ENCODE peak calls at places on chromosome 1, in nine cellular contexts. G is IMR-90; H is mammary epithelial cell; C is heart right ventricle; M is CD4-positive, alpha-beta T cell; L is HFF-Myc; W is bronchial epithelial cell; O is fibroblast of pulmonary artery; B is uterus. J is an unnamed sample.

GRCh38 chr1:206505702-206506375 is 1.5 kb upstream of the RASSF5 start:
- DNase-seq in G (peak), H (no peak), C (no peak), M (no peak), L (no peak), W (no peak), O (peak), B (no peak), J (no peak)

GRCh38 chr1:46186076-46186475 is 9.8 kb upstream of the P3R3URF start:
- DNase-seq in G (no peak), H (no peak), C (no peak), M (no peak), L (no peak), W (no peak), O (no peak), B (no peak), J (no peak)

GRCh38 chr1:44721521-44722361 is 9.2 kb downstream of the RNU5D-1 start:
- DNase-seq in G (peak), H (peak), C (no peak), M (peak), L (peak), W (peak), O (peak), B (peak), J (no peak)

GRCh38 chr1:119711804-119712341 is at the start of gene PHGDH:
- DNase-seq in G (peak), H (peak), C (peak), M (peak), L (peak), W (peak), O (peak), B (peak), J (peak)

GRCh38 chr1:114559356-114559755 is 22.1 kb downstream of the BCAS2 start:
- DNase-seq in G (no peak), H (no peak), C (no peak), M (no peak), L (no peak), W (no peak), O (no peak), B (no peak), J (no peak)

GRCh38 chr1:62964141-62964540 is 180.2 kb downstream of the ATG4C start:
- DNase-seq in G (no peak), H (no peak), C (no peak), M (no peak), L (no peak), W (no peak), O (no peak), B (no peak), J (no peak)

GRCh38 chr1:12554521-12555305 is 63.3 kb downstream of the DHRS3 start:
- DNase-seq in G (no peak), H (no peak), C (no peak), M (no peak), L (no peak), W (no peak), O (no peak), B (no peak), J (no peak)

GRCh38 chr1:247964933-247965332 is at the start of gene OR2AK2:
- DNase-seq in G (no peak), H (no peak), C (no peak), M (no peak), L (no peak), W (no peak), O (no peak), B (no peak), J (no peak)

GRCh38 chr1:207155018-207155417 is 51.0 kb downstream of the C4BPA start:
- DNase-seq in G (no peak), H (no peak), C (no peak), M (no peak), L (no peak), W (peak), O (no peak), B (no peak), J (no peak)

GRCh38 chr1:114154146-114154962 is 685 bp upstream of the SYT6 start:
- DNase-seq in G (no peak), H (no peak), C (no peak), M (no peak), L (no peak), W (no peak), O (peak), B (no peak), J (no peak)

GRCh38 chr1:233424727-233425222 is 97.3 kb downstream of the MAP3K21 start:
- DNase-seq in G (no peak), H (no peak), C (no peak), M (no peak), L (no peak), W (peak), O (peak), B (no peak), J (no peak)

GRCh38 chr1:99004270-99005141 is at the start of gene PLPPR5:
- DNase-seq in G (peak), H (no peak), C (peak), M (peak), L (no peak), W (no peak), O (peak), B (no peak), J (peak)

GRCh38 chr1:93489756-93490155 is 41.8 kb downstream of the FNBP1L start:
- DNase-seq in G (peak), H (peak), C (no peak), M (no peak), L (no peak), W (no peak), O (no peak), B (no peak), J (no peak)

GRCh38 chr1:43058545-43059360 is 100.1 kb upstream of the SLC2A1 start:
- DNase-seq in G (peak), H (peak), C (no peak), M (no peak), L (no peak), W (peak), O (peak), B (no peak), J (no peak)

GRCh38 chr1:178143730-178144343 is 49.9 kb downstream of the RASAL2 start:
- DNase-seq in G (peak), H (peak), C (no peak), M (no peak), L (no peak), W (peak), O (no peak), B (no peak), J (no peak)

GRCh38 chr1:183022202-183023145 is 746 bp upstream of the LAMC1 start:
- DNase-seq in G (peak), H (peak), C (peak), M (no peak), L (peak), W (peak), O (peak), B (peak), J (peak)

GRCh38 chr1:160128636-160129035 is 13.1 kb downstream of the ATP1A2 start:
- DNase-seq in G (no peak), H (no peak), C (no peak), M (no peak), L (no peak), W (no peak), O (no peak), B (no peak), J (no peak)

GRCh38 chr1:216723274-216723780 is at the start of gene ESRRG:
- DNase-seq in G (peak), H (no peak), C (peak), M (no peak), L (no peak), W (peak), O (no peak), B (no peak), J (peak)

GRCh38 chr1:27647328-27647727 is 12.3 kb upstream of the FGR start:
- DNase-seq in G (no peak), H (no peak), C (no peak), M (no peak), L (no peak), W (no peak), O (no peak), B (no peak), J (no peak)

GRCh38 chr1:162571696-162572095 is 10.2 kb downstream of the UAP1 start:
- DNase-seq in G (no peak), H (no peak), C (no peak), M (no peak), L (no peak), W (no peak), O (no peak), B (no peak), J (no peak)

GRCh38 chr1:6624712-6625578 is at the start of gene THAP3:
- DNase-seq in G (peak), H (peak), C (peak), M (peak), L (peak), W (peak), O (peak), B (peak), J (peak)

GRCh38 chr1:156262461-156263287 is 14.8 kb upstream of the PAQR6 start:
- DNase-seq in G (peak), H (peak), C (no peak), M (no peak), L (no peak), W (peak), O (peak), B (no peak), J (no peak)

GRCh38 chr1:55931272-55931940 is 648.0 kb downstream of the PLPP3 start:
- DNase-seq in G (peak), H (peak), C (peak), M (no peak), L (no peak), W (peak), O (peak), B (peak), J (no peak)

GRCh38 chr1:162835157-162835899 is 25.6 kb downstream of the CCDC190 start:
- DNase-seq in G (peak), H (no peak), C (no peak), M (no peak), L (no peak), W (no peak), O (peak), B (no peak), J (no peak)

GRCh38 chr1:3135746-3136455 is 66.9 kb downstream of the PRDM16 start:
- DNase-seq in G (no peak), H (no peak), C (no peak), M (no peak), L (no peak), W (no peak), O (no peak), B (no peak), J (no peak)

GRCh38 chr1:3134378-3135072 is 65.5 kb downstream of the PRDM16 start:
- DNase-seq in G (no peak), H (no peak), C (no peak), M (no peak), L (no peak), W (no peak), O (no peak), B (no peak), J (no peak)

GRCh38 chr1:3133671-3134070 is 64.7 kb downstream of the PRDM16 start:
- DNase-seq in G (no peak), H (no peak), C (no peak), M (no peak), L (no peak), W (peak), O (peak), B (no peak), J (no peak)

GRCh38 chr1:3136532-3136931 is 67.5 kb downstream of the PRDM16 start:
- DNase-seq in G (no peak), H (no peak), C (no peak), M (no peak), L (no peak), W (no peak), O (no peak), B (no peak), J (no peak)

DNA sequence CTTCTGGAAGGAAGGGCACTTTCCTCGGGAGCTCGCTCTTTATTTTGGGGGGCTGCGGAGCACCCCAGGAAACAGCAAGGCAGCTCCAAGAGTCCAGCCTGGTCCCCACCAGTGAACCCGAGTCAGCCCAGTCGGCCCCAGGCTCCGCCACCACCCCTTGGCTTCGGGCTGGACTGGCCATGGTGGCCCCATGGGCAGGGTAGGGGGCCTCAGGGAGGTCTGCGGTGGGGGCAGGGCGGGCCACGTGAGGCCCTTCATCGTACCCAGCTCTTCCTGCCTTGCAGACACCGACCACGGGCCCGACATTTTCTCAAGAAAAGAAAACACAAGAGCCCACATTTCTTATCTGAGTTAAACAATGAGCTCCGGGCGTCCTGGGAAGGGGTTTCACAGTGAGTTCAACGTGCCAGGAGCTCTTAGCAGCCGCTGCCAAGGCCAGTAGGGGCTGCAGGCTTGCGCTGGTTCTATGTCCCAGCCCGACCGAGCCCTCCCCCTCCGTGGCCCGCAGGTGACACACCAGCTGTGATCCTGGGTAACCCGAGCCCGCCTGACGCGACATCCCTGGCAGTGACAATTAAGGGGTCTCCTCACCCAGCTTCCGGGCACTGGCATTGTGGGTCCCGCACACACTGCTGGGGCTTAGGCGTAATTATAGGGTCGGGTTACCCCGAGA is 66.2 kb downstream of the PRDM16 start:
- DNase-seq in G (no peak), H (no peak), C (no peak), M (no peak), L (no peak), W (no peak), O (no peak), B (no peak), J (no peak)
- TF ChIP-seq CTCF in G (no peak), H (no peak), C (no peak), M (no peak), L (no peak), W (no peak), O (no peak), B (no peak), J (no peak)

DNA sequence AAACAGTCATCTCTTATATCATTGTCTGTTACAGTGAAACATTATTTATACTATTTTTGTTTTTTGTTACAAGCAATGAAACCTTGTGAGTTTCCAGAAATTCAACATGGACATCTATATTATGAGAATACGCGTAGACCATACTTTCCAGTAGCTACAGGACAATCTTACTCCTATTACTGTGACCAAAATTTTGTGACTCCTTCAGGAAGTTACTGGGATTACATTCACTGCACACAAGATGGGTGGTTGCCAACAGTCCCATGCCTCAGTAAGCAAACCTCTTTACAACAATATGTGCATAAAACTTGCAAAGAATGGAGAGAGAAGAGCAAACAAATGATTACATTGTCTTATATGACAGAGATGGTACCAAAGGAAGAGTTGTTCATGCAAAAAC is 22.4 kb downstream of the CFHR4 start:
- DNase-seq in G (peak), H (no peak), C (no peak), M (no peak), L (no peak), W (peak), O (peak), B (no peak), J (no peak)
- TF ChIP-seq CTCF in G (peak), H (no peak), C (no peak), M (no peak), L (no peak), W (no peak), O (peak), B (no peak), J (peak)

GRCh38 chr1:109490934-109491302 is 3.0 kb upstream of the CYB561D1 start:
- DNase-seq in G (no peak), H (no peak), C (no peak), M (no peak), L (no peak), W (no peak), O (no peak), B (no peak), J (no peak)
- TF ChIP-seq CTCF in G (no peak), H (no peak), C (no peak), M (peak), L (no peak), W (no peak), O (no peak), B (no peak), J (peak)

GRCh38 chr1:39890880-39891279 is 7.6 kb upstream of the TRIT1 start:
- DNase-seq in G (no peak), H (no peak), C (no peak), M (no peak), L (no peak), W (no peak), O (no peak), B (no peak), J (no peak)
- TF ChIP-seq CTCF in G (no peak), H (no peak), C (no peak), M (no peak), L (no peak), W (no peak), O (no peak), B (no peak), J (no peak)

GRCh38 chr1:41021526-41022308 is at the start of gene SLFNL1:
- DNase-seq in G (peak), H (no peak), C (peak), M (no peak), L (no peak), W (no peak), O (peak), B (no peak), J (no peak)
- TF ChIP-seq CTCF in G (peak), H (no peak), C (no peak), M (no peak), L (peak), W (no peak), O (peak), B (no peak), J (no peak)

GRCh38 chr1:79507770-79508169 is 501.2 kb upstream of the ADGRL4 start:
- DNase-seq in G (no peak), H (no peak), C (no peak), M (no peak), L (no peak), W (no peak), O (no peak), B (no peak), J (no peak)
- TF ChIP-seq CTCF in G (no peak), H (no peak), C (no peak), M (no peak), L (no peak), W (no peak), O (no peak), B (no peak), J (no peak)

GRCh38 chr1:200180821-200181220 is 153.3 kb downstream of the NR5A2 start:
- DNase-seq in G (peak), H (peak), C (peak), M (no peak), L (peak), W (peak), O (peak), B (no peak), J (no peak)
- TF ChIP-seq CTCF in G (peak), H (no peak), C (no peak), M (no peak), L (no peak), W (no peak), O (peak), B (no peak), J (no peak)

GRCh38 chr1:223430221-223430620 is 37.0 kb downstream of the CCDC185 start:
- DNase-seq in G (no peak), H (no peak), C (no peak), M (no peak), L (no peak), W (no peak), O (no peak), B (no peak), J (no peak)

GRCh38 chr1:223425550-223425949 is 32.3 kb downstream of the CCDC185 start:
- DNase-seq in G (no peak), H (no peak), C (no peak), M (no peak), L (no peak), W (no peak), O (no peak), B (no peak), J (no peak)

GRCh38 chr1:223426936-223427335 is 33.7 kb downstream of the CCDC185 start:
- DNase-seq in G (no peak), H (no peak), C (no peak), M (no peak), L (no peak), W (peak), O (no peak), B (no peak), J (no peak)

GRCh38 chr1:223429821-223430220 is 36.6 kb downstream of the CCDC185 start:
- DNase-seq in G (no peak), H (peak), C (no peak), M (no peak), L (no peak), W (peak), O (no peak), B (no peak), J (no peak)

GRCh38 chr1:223429313-223429731 is 36.1 kb downstream of the CCDC185 start:
- DNase-seq in G (peak), H (peak), C (peak), M (no peak), L (no peak), W (peak), O (no peak), B (no peak), J (no peak)
- TF ChIP-seq CTCF in G (no peak), H (peak), C (no peak), M (no peak), L (no peak), W (peak), O (no peak), B (no peak), J (no peak)

GRCh38 chr1:18294437-18295176 is 186.1 kb upstream of the KLHDC7A start:
- DNase-seq in G (no peak), H (no peak), C (no peak), M (no peak), L (no peak), W (no peak), O (no peak), B (no peak), J (no peak)
- TF ChIP-seq CTCF in G (no peak), H (no peak), C (no peak), M (no peak), L (no peak), W (no peak), O (no peak), B (no peak), J (no peak)

GRCh38 chr1:208497866-208498541 is 253.8 kb upstream of the PLXNA2 start:
- DNase-seq in G (no peak), H (no peak), C (no peak), M (no peak), L (no peak), W (no peak), O (no peak), B (no peak), J (no peak)

GRCh38 chr1:208499601-208500000 is 255.4 kb upstream of the PLXNA2 start:
- DNase-seq in G (no peak), H (no peak), C (no peak), M (no peak), L (no peak), W (no peak), O (no peak), B (no peak), J (no peak)

GRCh38 chr1:208499021-208499420 is 254.8 kb upstream of the PLXNA2 start:
- DNase-seq in G (no peak), H (no peak), C (no peak), M (no peak), L (no peak), W (peak), O (no peak), B (no peak), J (no peak)

GRCh38 chr1:208500379-208500778 is 256.2 kb upstream of the PLXNA2 start:
- DNase-seq in G (no peak), H (no peak), C (no peak), M (no peak), L (no peak), W (no peak), O (no peak), B (no peak), J (no peak)

DNA sequence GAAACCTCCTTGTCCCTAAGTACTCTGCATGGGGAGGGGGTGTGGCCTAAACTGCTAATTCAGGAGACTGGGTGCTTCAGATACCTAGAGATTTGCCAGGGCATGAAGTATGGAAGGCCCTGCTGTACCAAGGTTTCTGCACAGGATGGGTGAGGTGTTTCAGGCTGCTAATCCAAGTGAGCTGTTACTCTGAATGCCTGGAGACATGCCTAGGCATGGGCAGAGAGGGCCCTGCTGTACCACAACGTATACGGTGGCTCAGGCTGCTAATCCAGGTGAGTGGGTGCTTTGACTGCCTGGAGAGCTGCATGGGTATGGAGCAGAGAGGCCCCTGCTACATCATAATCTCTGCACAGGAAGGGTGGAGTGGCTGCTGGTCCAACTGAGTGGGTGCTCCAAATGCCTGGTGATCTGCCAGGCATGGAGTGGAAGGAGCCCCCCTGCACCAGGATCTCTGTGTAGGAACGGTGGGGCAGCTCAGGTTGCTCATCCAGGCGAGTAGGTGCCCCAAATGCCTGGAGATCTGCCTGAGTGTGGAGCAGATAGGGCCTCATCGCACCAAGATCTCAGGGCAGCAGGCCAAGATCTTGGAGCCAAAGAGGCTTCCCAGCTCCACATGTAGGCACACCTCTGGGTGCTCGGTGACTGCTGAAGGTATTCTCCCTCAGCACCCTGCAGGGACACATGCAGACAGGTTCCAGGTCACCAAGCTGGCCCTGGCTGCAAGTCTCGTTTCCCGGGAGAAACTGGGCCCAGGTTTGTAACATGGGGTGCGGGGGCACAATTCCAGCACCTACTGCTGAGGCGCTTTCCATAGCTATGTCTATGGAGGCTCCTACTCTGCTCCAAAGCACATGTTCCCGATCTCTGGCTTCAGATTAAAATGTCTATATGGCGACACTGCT is 252.5 kb upstream of the PLXNA2 start:
- DNase-seq in G (no peak), H (peak), C (no peak), M (no peak), L (no peak), W (peak), O (no peak), B (no peak), J (no peak)
- TF ChIP-seq CTCF in G (no peak), H (no peak), C (no peak), M (no peak), L (no peak), W (no peak), O (no peak), B (no peak), J (no peak)